ENCODE peak calls at places on chromosomes 1 and 21, in ten cellular contexts. S is IMR-90; J is naive thymus-derived CD8-positive, alpha-beta T cell; M is NCI-H146; R is left cardiac atrium; K is anterior cingulate cortex; D is Daoy; N is naive thymus-derived CD4-positive, alpha-beta T cell; X is heart left ventricle; I is bronchial epithelial cell. Y is an unnamed sample.

GRCh38 chr1:85463666-85464496 is 1.1 kb downstream of the DDAH1 start:
- DNase-seq in D (peak; percentile 43), S (no peak), K (no peak), N (no peak), R (no peak), M (peak; percentile 1), I (no peak), J (no peak), X (no peak), Y (peak; percentile 45)

GRCh38 chr21:43290529-43291346 is 121.9 kb downstream of the CRYAA start:
- DNase-seq in K (no peak), N (no peak), R (no peak), J (no peak), X (peak; percentile 17), M (peak; percentile 76), D (no peak), I (no peak), S (no peak), Y (peak; percentile 31)

GRCh38 chr1:111666828-111667227 is 47.2 kb downstream of the RAP1A start:
- DNase-seq in J (no peak), I (no peak), R (no peak), K (no peak), N (no peak), X (no peak), S (no peak), M (no peak), D (no peak), Y (no peak)

GRCh38 chr1:5768014-5768413 is 224.2 kb downstream of the NPHP4 start:
- DNase-seq in N (no peak), X (no peak), D (no peak), M (no peak), R (no peak), I (no peak), K (no peak), S (no peak), J (no peak), Y (peak; percentile 13)

GRCh38 chr21:29656504-29657227 is 283.1 kb downstream of the GRIK1 start:
- DNase-seq in R (no peak), M (no peak), D (peak; percentile 87), S (peak; percentile 85), N (no peak), X (no peak), I (peak; percentile 81), K (no peak), J (no peak), Y (no peak)

GRCh38 chr21:17371470-17371869 is 141.4 kb upstream of the CXADR start:
- DNase-seq in K (no peak), X (no peak), N (no peak), M (no peak), J (no peak), S (peak; percentile 74), R (no peak), I (peak; percentile 53), D (no peak), Y (no peak)

GRCh38 chr1:59292557-59292956 is 4.3 kb upstream of the FGGY start:
- DNase-seq in D (no peak), R (peak; percentile 42), K (peak; percentile 15), M (no peak), S (peak; percentile 80), N (no peak), I (peak; percentile 33), J (no peak), X (peak; percentile 49), Y (no peak)

GRCh38 chr1:174000274-174000852 is 21.8 kb downstream of the RC3H1 start:
- DNase-seq in X (no peak), D (no peak), N (no peak), R (no peak), S (peak; percentile 18), J (no peak), I (no peak), M (no peak), K (no peak), Y (no peak)

GRCh38 chr1:27862671-27863551 is 9.4 kb upstream of the THEMIS2 start:
- DNase-seq in S (peak; percentile 99), M (no peak), N (no peak), J (no peak), I (peak; percentile 100), R (peak; percentile 70), D (peak; percentile 93), K (peak; percentile 36), X (peak; percentile 78), Y (no peak)

GRCh38 chr1:191151321-191151807 is 673.7 kb upstream of the BRINP3 start:
- DNase-seq in S (no peak), M (peak; percentile 75), D (no peak), R (no peak), N (no peak), I (no peak), X (no peak), J (no peak), K (no peak), Y (no peak)

GRCh38 chr1:246907472-246907871 is 24.3 kb downstream of the AHCTF1 start:
- DNase-seq in N (no peak), D (no peak), I (peak; percentile 33), S (peak; percentile 72), R (no peak), M (peak; percentile 48), X (no peak), K (peak; percentile 0), J (no peak), Y (no peak)

GRCh38 chr1:179142889-179143299 is 61.0 kb downstream of the TOR3A start:
- DNase-seq in N (no peak), R (no peak), D (peak; percentile 93), M (no peak), I (peak; percentile 99), K (no peak), J (no peak), X (no peak), S (peak; percentile 99), Y (no peak)

GRCh38 chr1:39852214-39852791 is 31.0 kb downstream of the TRIT1 start:
- DNase-seq in R (no peak), X (no peak), J (no peak), K (no peak), I (peak; percentile 84), M (peak; percentile 54), D (no peak), S (peak; percentile 18), N (no peak), Y (peak; percentile 55)

GRCh38 chr21:34514576-34515135 is 2.6 kb upstream of the KCNE1 start:
- DNase-seq in S (peak; percentile 20), D (no peak), K (no peak), J (no peak), R (no peak), M (no peak), X (no peak), N (no peak), I (no peak), Y (no peak)

GRCh38 chr1:199794105-199794863 is 233.2 kb upstream of the NR5A2 start:
- DNase-seq in D (no peak), K (no peak), R (no peak), I (peak; percentile 36), S (no peak), N (no peak), J (no peak), M (no peak), X (no peak), Y (no peak)

GRCh38 chr1:2980073-2980791 is 41.0 kb upstream of the ACTRT2 start:
- DNase-seq in S (no peak), K (no peak), M (no peak), N (no peak), X (no peak), J (no peak), R (no peak), I (no peak), D (no peak), Y (peak; percentile 0)

GRCh38 chr1:228913649-228914048 is 178.4 kb downstream of the RHOU start:
- DNase-seq in R (no peak), J (no peak), K (peak; percentile 36), N (no peak), M (no peak), X (no peak), I (no peak), D (no peak), S (no peak), Y (no peak)

GRCh38 chr1:72009170-72009569 is 273.2 kb downstream of the NEGR1 start:
- DNase-seq in D (no peak), I (no peak), J (no peak), K (no peak), N (no peak), S (no peak), R (no peak), M (no peak), X (no peak), Y (no peak)

GRCh38 chr1:10629091-10629815 is 154.5 kb downstream of the PEX14 start:
- DNase-seq in M (no peak), S (no peak), I (no peak), X (no peak), R (no peak), J (no peak), K (no peak), D (no peak), N (no peak), Y (no peak)

GRCh38 chr1:242691603-242691945 is 167.1 kb upstream of the PLD5 start:
- DNase-seq in M (peak; percentile 59), D (no peak), I (no peak), N (no peak), S (no peak), X (no peak), K (no peak), J (no peak), R (no peak), Y (no peak)

GRCh38 chr1:41650176-41650519 is 165.7 kb upstream of the EDN2 start:
- DNase-seq in D (peak; percentile 66), X (peak; percentile 62), M (no peak), R (peak; percentile 59), N (no peak), I (no peak), S (no peak), K (no peak), J (no peak), Y (no peak)

GRCh38 chr21:37458669-37459276 is 92.2 kb downstream of the DYRK1A start:
- DNase-seq in J (no peak), I (no peak), D (no peak), S (no peak), R (no peak), K (no peak), X (no peak), N (no peak), M (no peak), Y (no peak)

GRCh38 chr1:228392111-228392936 is 14.3 kb downstream of the TRIM11 start:
- DNase-seq in D (peak; percentile 60), R (no peak), X (no peak), K (no peak), N (no peak), I (no peak), S (peak; percentile 30), J (no peak), M (peak; percentile 27), Y (no peak)

GRCh38 chr1:11536573-11537379 is 57.8 kb downstream of the DISP3 start:
- DNase-seq in J (no peak), D (no peak), I (no peak), X (no peak), R (no peak), S (no peak), K (no peak), N (no peak), M (no peak), Y (no peak)

Y was measured in NCI-H1105.